ENCODE peak calls at places on chromosomes 4 and X, in ten cellular contexts. X is K562; K is neural crest cell; I is AG09319; Q is activated CD8-positive, alpha-beta T cell treated with anti-CD3 and anti-CD28 coated beads for 36 hours; O is GM12864; P is gastrocnemius medialis; R is esophagus muscularis mucosa; D is thyroid gland; H is choroid plexus epithelial cell. F is an unnamed sample.

GRCh38 chr4:26692014-26692726 is 108.3 kb downstream of the TBC1D19 start:
- DNase-seq in H (no peak), I (no peak), P (no peak), Q (no peak), K (no peak), D (no peak), R (no peak), O (no peak), X (peak; percentile 63), F (no peak)

GRCh38 chrX:97616883-97617510 is 733.3 kb downstream of the RPA4 start:
- DNase-seq in D (no peak), Q (peak; percentile 23), P (no peak), I (no peak), O (peak; percentile 30), K (no peak), H (peak; percentile 70), R (no peak), X (no peak), F (no peak)

GRCh38 chrX:149259241-149259640 is 245.9 kb downstream of the IDS start:
- DNase-seq in X (no peak), D (no peak), O (no peak), Q (no peak), R (no peak), H (peak; percentile 53), I (no peak), P (no peak), K (no peak), F (no peak)

GRCh38 chr4:119037709-119038463 is 97.7 kb upstream of the MYOZ2 start:
- DNase-seq in K (no peak), Q (no peak), D (no peak), X (no peak), P (no peak), R (no peak), H (peak; percentile 11), O (no peak), I (no peak), F (no peak)

GRCh38 chr4:184163813-184164212 is 53.9 kb downstream of the ENPP6 start:
- DNase-seq in K (peak; percentile 63), I (no peak), P (no peak), Q (peak; percentile 52), O (no peak), R (peak; percentile 86), H (peak; percentile 34), X (peak; percentile 55), D (peak; percentile 58), F (peak; percentile 78)

GRCh38 chr4:71558248-71558647 is 219.4 kb downstream of the SLC4A4 start:
- DNase-seq in I (no peak), O (no peak), K (no peak), P (no peak), R (no peak), D (no peak), H (no peak), X (no peak), Q (no peak), F (no peak)

GRCh38 chr4:171896426-171896825 is 83.2 kb downstream of the GALNTL6 start:
- DNase-seq in D (no peak), Q (no peak), H (no peak), X (no peak), O (no peak), P (no peak), K (no peak), I (no peak), R (no peak), F (no peak)

GRCh38 chr4:6692379-6692778 is 1.3 kb upstream of the S100P start:
- DNase-seq in H (no peak), I (no peak), D (no peak), X (no peak), O (no peak), P (no peak), K (no peak), R (no peak), Q (no peak), F (no peak)

GRCh38 chr4:150215601-150216000 is 137.4 kb downstream of the DCLK2 start:
- DNase-seq in P (no peak), X (no peak), D (no peak), K (no peak), O (no peak), I (no peak), H (no peak), Q (no peak), R (no peak), F (no peak)

GRCh38 chr4:80610845-80611244 is 275.3 kb downstream of the CFAP299 start:
- DNase-seq in K (no peak), X (no peak), Q (no peak), I (peak; percentile 8), P (no peak), D (no peak), R (no peak), H (peak; percentile 13), O (peak; percentile 16), F (no peak)

GRCh38 chr4:156948133-156948532 is 23.5 kb downstream of the PDGFC start:
- DNase-seq in R (no peak), I (no peak), X (no peak), K (no peak), H (peak; percentile 62), P (no peak), O (no peak), D (peak; percentile 51), Q (no peak), F (no peak)

DNA sequence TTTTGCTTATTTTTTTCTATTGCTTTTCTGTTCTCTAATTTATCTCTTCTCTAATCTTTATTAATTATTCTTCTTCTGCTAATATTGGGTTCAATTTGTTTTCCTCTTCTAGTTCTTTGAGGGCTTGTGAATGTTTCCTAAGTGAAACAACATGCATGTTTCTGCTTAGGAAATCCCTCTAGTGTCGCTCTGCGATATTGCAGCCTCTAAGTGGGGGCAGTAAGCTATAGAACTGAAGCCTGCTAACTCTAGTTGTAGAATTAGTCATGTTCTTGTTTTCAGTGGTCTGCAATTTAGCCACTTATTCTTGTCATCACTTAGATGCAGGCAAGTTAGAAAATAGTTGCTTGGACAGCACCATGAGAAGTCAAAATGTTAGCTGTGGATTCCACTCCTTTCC is 222.6 kb downstream of the SPIN4 start:
- DNase-seq in X (no peak), P (no peak), I (no peak), H (peak; percentile 28), O (no peak), Q (peak; percentile 18), D (no peak), K (no peak), R (no peak), F (no peak)
- TF ChIP-seq CTCF in X (peak; percentile 18), P (no peak), I (peak; percentile 38), H (peak; percentile 40), O (peak; percentile 41), Q (peak; percentile 20), D (peak; percentile 4), K (peak; percentile 40), R (peak; percentile 37), F (peak; percentile 33)

DNA sequence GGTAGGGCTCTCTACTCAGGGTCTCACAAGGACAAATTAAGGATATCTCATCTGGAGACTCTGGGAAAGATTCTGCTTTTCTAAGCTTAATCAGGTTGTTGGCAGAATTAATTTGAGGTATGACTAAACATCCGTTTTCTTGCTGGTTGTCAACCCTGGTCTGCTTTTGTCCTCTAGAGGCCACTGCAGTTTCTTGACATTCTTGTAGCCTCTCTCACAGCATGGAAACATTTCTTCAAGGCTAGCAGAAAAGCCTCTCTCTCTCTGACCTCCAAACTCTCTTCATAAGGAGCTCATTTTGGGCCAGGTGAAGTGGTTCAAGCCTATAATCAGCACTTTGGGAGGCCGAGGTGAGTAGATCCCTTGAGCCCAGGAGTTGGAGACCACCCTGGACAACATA is 749.5 kb upstream of the PCDH7 start:
- DNase-seq in P (no peak), K (no peak), O (no peak), H (no peak), D (no peak), X (no peak), Q (no peak), I (no peak), R (no peak), F (peak; percentile 11)
- TF ChIP-seq CTCF in P (no peak), K (peak; percentile 39), O (no peak), H (no peak), D (no peak), X (no peak), Q (no peak), I (no peak), R (no peak), F (no peak)

DNA sequence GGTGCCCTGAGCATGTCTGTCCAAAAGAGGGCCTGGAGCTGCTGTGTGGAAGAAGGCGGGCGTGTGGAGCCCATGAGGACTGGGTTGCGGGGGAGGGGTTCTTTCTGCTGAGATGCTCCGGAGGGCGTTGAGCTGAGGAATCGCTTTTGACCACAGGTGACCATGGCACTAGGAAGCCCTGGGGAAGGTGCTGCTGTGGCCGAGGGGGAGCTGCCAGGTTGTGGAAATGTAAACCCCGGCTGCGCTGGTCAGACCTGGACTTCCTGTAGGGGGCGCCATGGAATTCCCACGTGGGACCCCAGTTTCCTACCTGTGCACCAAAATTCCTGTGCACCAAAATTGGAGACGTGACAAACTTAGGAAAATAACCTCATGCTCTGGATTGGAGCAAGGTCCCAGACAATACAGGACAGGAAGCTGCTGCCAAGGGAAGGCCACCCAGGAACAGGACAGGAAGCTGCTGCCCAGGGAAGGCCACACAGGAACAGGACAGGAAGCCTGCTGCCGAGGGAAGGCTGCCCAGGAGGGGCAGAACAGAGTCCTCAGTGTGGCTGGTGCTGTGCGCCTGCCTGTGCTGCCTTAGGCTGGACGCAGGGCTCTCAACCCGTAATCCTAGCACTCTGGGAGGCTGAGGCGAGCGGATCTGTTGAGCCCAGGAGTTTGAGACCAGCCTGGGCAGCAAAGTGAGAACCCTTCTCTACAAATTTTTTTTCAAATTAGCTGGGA is 28.4 kb upstream of the UVSSA start:
- DNase-seq in Q (peak; percentile 30), K (no peak), P (no peak), O (no peak), D (no peak), X (peak; percentile 54), H (no peak), I (no peak), R (no peak), F (peak; percentile 22)
- TF ChIP-seq CTCF in Q (peak; percentile 28), K (peak; percentile 30), P (no peak), O (peak; percentile 44), D (no peak), X (peak; percentile 56), H (peak; percentile 53), I (peak; percentile 12), R (peak; percentile 32), F (peak; percentile 47)

GRCh38 chrX:31132803-31133202 is 61.0 kb upstream of the FTHL17 start:
- DNase-seq in D (no peak), Q (peak; percentile 5), R (no peak), H (no peak), O (no peak), X (no peak), K (no peak), P (no peak), I (no peak), F (no peak)

GRCh38 chrX:31136144-31136572 is 64.3 kb upstream of the FTHL17 start:
- DNase-seq in K (no peak), R (no peak), D (no peak), I (no peak), X (no peak), P (no peak), O (peak; percentile 72), H (no peak), Q (no peak), F (no peak)

GRCh38 chrX:31139966-31140365 is 68.1 kb upstream of the FTHL17 start:
- DNase-seq in K (no peak), Q (no peak), X (no peak), R (no peak), I (no peak), O (no peak), H (peak; percentile 4), D (no peak), P (no peak), F (no peak)

DNA sequence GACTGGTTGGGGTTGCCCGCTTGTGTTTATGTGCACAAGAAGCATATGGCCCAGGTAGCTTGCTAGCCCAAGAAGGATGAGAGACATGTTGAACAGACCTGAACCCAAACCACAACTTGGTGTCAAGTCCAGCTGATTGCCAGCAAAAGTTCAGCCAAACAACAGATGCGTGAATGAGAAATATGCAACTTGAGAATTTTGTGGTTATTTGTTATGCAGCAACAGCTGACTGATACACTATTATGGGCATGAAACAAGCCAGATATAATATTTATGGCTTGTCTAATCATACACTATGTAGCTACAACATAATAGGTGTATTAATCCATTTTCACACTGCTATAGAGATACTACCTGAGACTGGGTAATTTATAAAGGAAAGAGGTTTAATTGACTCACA is 66.3 kb upstream of the FTHL17 start:
- DNase-seq in X (no peak), I (no peak), K (no peak), D (no peak), R (no peak), O (no peak), H (no peak), P (no peak), Q (no peak), F (no peak)
- TF ChIP-seq CTCF in X (no peak), I (no peak), K (no peak), D (no peak), R (no peak), O (no peak), H (no peak), P (no peak), Q (no peak), F (no peak)

F was measured in endothelial cell.